ENCODE peak calls at places on chromosomes 1 and 21, in eight cellular contexts. One of them, this sample, is unnamed.
A peak's percentile ranks its signal among the peaks of the same experiment; 100 is the strongest.

GRCh38 chr21:37815893-37816292 is 100.4 kb downstream of the KCNJ6 start:
- DNase-seq in upper lobe of right lung: no peak
- DNase-seq in uterus: no peak
- DNase-seq in ovary: no peak
- DNase-seq in breast epithelium: no peak
- DNase-seq in A549: no peak
- DNase-seq in neural progenitor cell: no peak
- DNase-seq in cardiac muscle cell: no peak
- DNase-seq in this sample: no peak

GRCh38 chr1:61220531-61220930 is 138.2 kb downstream of the NFIA start:
- DNase-seq in upper lobe of right lung: no peak
- DNase-seq in uterus: no peak
- DNase-seq in ovary: no peak
- DNase-seq in breast epithelium: no peak
- DNase-seq in A549: no peak
- DNase-seq in neural progenitor cell: no peak
- DNase-seq in cardiac muscle cell: no peak
- DNase-seq in this sample: no peak

GRCh38 chr1:77371396-77371795 is 89.6 kb downstream of the AK5 start:
- DNase-seq in upper lobe of right lung: no peak
- DNase-seq in uterus: no peak
- DNase-seq in ovary: no peak
- DNase-seq in breast epithelium: no peak
- DNase-seq in A549: no peak
- DNase-seq in neural progenitor cell: no peak
- DNase-seq in cardiac muscle cell: no peak
- DNase-seq in this sample: no peak

GRCh38 chr1:147539122-147539575 is 2.2 kb upstream of the BCL9 start:
- DNase-seq in upper lobe of right lung: no peak
- DNase-seq in uterus: peak; percentile 53
- DNase-seq in ovary: peak; percentile 17
- DNase-seq in breast epithelium: no peak
- DNase-seq in A549: peak; percentile 85
- DNase-seq in neural progenitor cell: no peak
- DNase-seq in cardiac muscle cell: peak; percentile 55
- DNase-seq in this sample: no peak

GRCh38 chr1:94892604-94893280 is 34.2 kb downstream of the CNN3 start:
- DNase-seq in upper lobe of right lung: no peak
- DNase-seq in uterus: no peak
- DNase-seq in ovary: no peak
- DNase-seq in breast epithelium: no peak
- DNase-seq in A549: no peak
- DNase-seq in neural progenitor cell: no peak
- DNase-seq in cardiac muscle cell: no peak
- DNase-seq in this sample: no peak

GRCh38 chr1:27153549-27153886 is 1.4 kb downstream of the SLC9A1 start:
- DNase-seq in upper lobe of right lung: no peak
- DNase-seq in uterus: no peak
- DNase-seq in ovary: no peak
- DNase-seq in breast epithelium: no peak
- DNase-seq in A549: no peak
- DNase-seq in neural progenitor cell: no peak
- DNase-seq in cardiac muscle cell: no peak
- DNase-seq in this sample: no peak

GRCh38 chr1:58881471-58881994 is 97.7 kb upstream of the JUN start:
- DNase-seq in upper lobe of right lung: no peak
- DNase-seq in uterus: no peak
- DNase-seq in ovary: no peak
- DNase-seq in breast epithelium: no peak
- DNase-seq in A549: peak; percentile 89
- DNase-seq in neural progenitor cell: no peak
- DNase-seq in cardiac muscle cell: no peak
- DNase-seq in this sample: no peak

GRCh38 chr1:183058835-183059234 is 35.6 kb downstream of the LAMC1 start:
- DNase-seq in upper lobe of right lung: no peak
- DNase-seq in uterus: no peak
- DNase-seq in ovary: no peak
- DNase-seq in breast epithelium: no peak
- DNase-seq in A549: no peak
- DNase-seq in neural progenitor cell: no peak
- DNase-seq in cardiac muscle cell: no peak
- DNase-seq in this sample: no peak

GRCh38 chr1:72623299-72623708 is 341.0 kb upstream of the NEGR1 start:
- DNase-seq in upper lobe of right lung: no peak
- DNase-seq in uterus: no peak
- DNase-seq in ovary: no peak
- DNase-seq in breast epithelium: no peak
- DNase-seq in A549: peak; percentile 3
- DNase-seq in neural progenitor cell: peak; percentile 66
- DNase-seq in cardiac muscle cell: peak; percentile 50
- DNase-seq in this sample: no peak

GRCh38 chr1:201042663-201043461 is 19.3 kb upstream of the KIF21B start:
- DNase-seq in upper lobe of right lung: no peak
- DNase-seq in uterus: peak; percentile 47
- DNase-seq in ovary: no peak
- DNase-seq in breast epithelium: peak; percentile 46
- DNase-seq in A549: peak; percentile 78
- DNase-seq in neural progenitor cell: peak; percentile 85
- DNase-seq in cardiac muscle cell: peak; percentile 74
- DNase-seq in this sample: peak; percentile 9

GRCh38 chr1:232965124-232965911 is 14.9 kb downstream of the NTPCR start:
- DNase-seq in upper lobe of right lung: no peak
- DNase-seq in uterus: no peak
- DNase-seq in ovary: no peak
- DNase-seq in breast epithelium: no peak
- DNase-seq in A549: no peak
- DNase-seq in neural progenitor cell: no peak
- DNase-seq in cardiac muscle cell: no peak
- DNase-seq in this sample: no peak

GRCh38 chr1:193058529-193059281 is 455 bp downstream of the UCHL5 start:
- DNase-seq in upper lobe of right lung: peak; percentile 81
- DNase-seq in uterus: peak; percentile 25
- DNase-seq in ovary: no peak
- DNase-seq in breast epithelium: peak; percentile 19
- DNase-seq in A549: peak; percentile 42
- DNase-seq in neural progenitor cell: no peak
- DNase-seq in cardiac muscle cell: peak; percentile 40
- DNase-seq in this sample: no peak

GRCh38 chr1:177809844-177810243 is 160.0 kb downstream of the SEC16B start:
- DNase-seq in upper lobe of right lung: no peak
- DNase-seq in uterus: no peak
- DNase-seq in ovary: no peak
- DNase-seq in breast epithelium: no peak
- DNase-seq in A549: no peak
- DNase-seq in neural progenitor cell: no peak
- DNase-seq in cardiac muscle cell: no peak
- DNase-seq in this sample: no peak

GRCh38 chr1:152906023-152906565 is 2.3 kb upstream of the IVL start:
- DNase-seq in upper lobe of right lung: no peak
- DNase-seq in uterus: no peak
- DNase-seq in ovary: no peak
- DNase-seq in breast epithelium: no peak
- DNase-seq in A549: peak; percentile 48
- DNase-seq in neural progenitor cell: no peak
- DNase-seq in cardiac muscle cell: no peak
- DNase-seq in this sample: no peak

GRCh38 chr1:28208818-28209441 is 23.9 kb downstream of the DNAJC8 start:
- DNase-seq in upper lobe of right lung: no peak
- DNase-seq in uterus: peak; percentile 28
- DNase-seq in ovary: no peak
- DNase-seq in breast epithelium: peak; percentile 39
- DNase-seq in A549: peak; percentile 69
- DNase-seq in neural progenitor cell: peak; percentile 66
- DNase-seq in cardiac muscle cell: peak; percentile 70
- DNase-seq in this sample: no peak

GRCh38 chr1:192943108-192943507 is 116.1 kb downstream of the UCHL5 start:
- DNase-seq in upper lobe of right lung: no peak
- DNase-seq in uterus: no peak
- DNase-seq in ovary: no peak
- DNase-seq in breast epithelium: no peak
- DNase-seq in A549: no peak
- DNase-seq in neural progenitor cell: no peak
- DNase-seq in cardiac muscle cell: no peak
- DNase-seq in this sample: no peak

GRCh38 chr1:147243228-147243685 is 773 bp downstream of the CHD1L start:
- DNase-seq in upper lobe of right lung: peak; percentile 70
- DNase-seq in uterus: peak; percentile 26
- DNase-seq in ovary: peak; percentile 28
- DNase-seq in breast epithelium: no peak
- DNase-seq in A549: no peak
- DNase-seq in neural progenitor cell: peak; percentile 68
- DNase-seq in cardiac muscle cell: peak; percentile 61
- DNase-seq in this sample: no peak

GRCh38 chr1:108057536-108057935 is 92.6 kb upstream of the VAV3 start:
- DNase-seq in upper lobe of right lung: no peak
- DNase-seq in uterus: no peak
- DNase-seq in ovary: no peak
- DNase-seq in breast epithelium: no peak
- DNase-seq in A549: no peak
- DNase-seq in neural progenitor cell: peak; percentile 40
- DNase-seq in cardiac muscle cell: peak; percentile 54
- DNase-seq in this sample: no peak

DNA sequence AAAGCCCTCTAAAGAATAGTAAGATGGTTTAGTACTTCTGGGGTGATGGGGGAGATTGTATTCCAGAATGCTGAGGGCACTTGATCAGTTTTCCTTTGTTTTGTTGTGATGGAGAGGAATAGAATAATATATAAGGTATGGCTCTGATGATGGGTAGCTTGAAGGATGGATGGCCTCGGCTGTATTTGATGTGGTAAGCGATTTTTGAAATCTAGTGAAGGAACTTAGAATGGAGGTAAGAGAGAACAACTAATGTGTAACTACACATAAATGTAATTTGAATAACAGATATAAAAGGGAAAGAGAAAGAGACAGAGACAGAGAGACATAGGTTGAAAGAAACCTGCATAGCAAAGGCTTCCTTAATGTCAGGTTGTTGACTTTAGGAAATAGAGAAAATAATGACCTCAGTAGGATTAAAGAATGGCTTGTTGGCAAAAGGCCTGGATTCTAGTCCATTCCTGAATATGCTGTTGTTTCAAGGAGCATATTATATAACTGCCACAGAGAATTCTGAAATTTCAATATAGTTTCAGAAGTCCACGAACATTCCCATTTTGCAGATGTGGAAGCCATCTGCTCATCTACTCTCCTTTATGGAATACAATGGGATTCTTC is 58.7 kb downstream of the NIBAN1 start:
- DNase-seq in upper lobe of right lung: no peak
- DNase-seq in uterus: no peak
- DNase-seq in ovary: no peak
- DNase-seq in breast epithelium: no peak
- DNase-seq in A549: no peak
- DNase-seq in neural progenitor cell: no peak
- DNase-seq in cardiac muscle cell: no peak
- DNase-seq in this sample: no peak
- H3K27ac ChIP-seq in upper lobe of right lung: no peak overlapping the region
- H3K27ac ChIP-seq in uterus: no peak overlapping the region
- H3K27ac ChIP-seq in ovary: no peak overlapping the region
- H3K27ac ChIP-seq in breast epithelium: no peak overlapping the region
- H3K27ac ChIP-seq in A549: no peak overlapping the region
- H3K27ac ChIP-seq in neural progenitor cell: no peak overlapping the region
- H3K27ac ChIP-seq in cardiac muscle cell: no peak overlapping the region
- H3K27ac ChIP-seq in this sample: no peak overlapping the region

DNA sequence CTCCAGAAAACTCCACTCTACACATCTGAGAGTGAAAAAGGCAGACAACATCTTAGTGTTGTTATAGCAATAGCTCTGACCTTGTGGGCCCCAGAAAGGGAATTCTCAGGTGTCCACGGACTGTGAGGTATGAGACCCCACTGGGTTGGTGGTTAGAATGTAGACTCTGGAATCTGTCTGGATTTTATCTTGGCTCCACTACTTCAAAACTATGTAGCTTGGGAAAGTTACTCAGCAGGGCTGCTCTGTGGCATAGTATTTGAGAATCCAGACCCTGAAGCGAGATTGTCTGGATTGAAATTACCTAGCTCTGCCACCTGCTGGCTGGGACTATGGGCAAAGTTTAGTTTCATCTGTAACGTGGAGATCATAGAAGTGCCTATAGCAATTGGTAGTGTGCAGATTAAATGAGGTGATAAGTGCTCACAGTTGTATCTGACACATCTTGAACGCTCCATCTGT is 25.8 kb downstream of the PRDM2 start:
- DNase-seq in upper lobe of right lung: no peak
- DNase-seq in uterus: no peak
- DNase-seq in ovary: no peak
- DNase-seq in breast epithelium: peak; percentile 53
- DNase-seq in A549: peak; percentile 21
- DNase-seq in neural progenitor cell: peak; percentile 19
- DNase-seq in cardiac muscle cell: peak; percentile 45
- DNase-seq in this sample: no peak
- H3K4me3 ChIP-seq in upper lobe of right lung: no peak overlapping the region
- H3K4me3 ChIP-seq in uterus: no peak overlapping the region
- H3K4me3 ChIP-seq in ovary: no peak overlapping the region
- H3K4me3 ChIP-seq in breast epithelium: no peak overlapping the region
- H3K4me3 ChIP-seq in A549: no peak overlapping the region
- H3K4me3 ChIP-seq in neural progenitor cell: no peak overlapping the region
- H3K4me3 ChIP-seq in cardiac muscle cell: no peak overlapping the region
- H3K4me3 ChIP-seq in this sample: no peak overlapping the region

GRCh38 chr1:23372481-23372880 is 2.8 kb upstream of the ZNF436 start:
- DNase-seq in upper lobe of right lung: no peak
- DNase-seq in uterus: no peak
- DNase-seq in ovary: no peak
- DNase-seq in breast epithelium: no peak
- DNase-seq in A549: no peak
- DNase-seq in neural progenitor cell: no peak
- DNase-seq in cardiac muscle cell: no peak
- DNase-seq in this sample: no peak
- H3K27ac ChIP-seq in upper lobe of right lung: no peak overlapping the region
- H3K27ac ChIP-seq in uterus: peak overlapping the region; percentile 3
- H3K27ac ChIP-seq in ovary: no peak overlapping the region
- H3K27ac ChIP-seq in breast epithelium: peak overlapping the region; percentile 96
- H3K27ac ChIP-seq in A549: no peak overlapping the region
- H3K27ac ChIP-seq in neural progenitor cell: no peak overlapping the region
- H3K27ac ChIP-seq in cardiac muscle cell: peak overlapping the region; percentile 97
- H3K27ac ChIP-seq in this sample: no peak overlapping the region

GRCh38 chr1:92488832-92489231 is 2.1 kb upstream of the GFI1 start:
- DNase-seq in upper lobe of right lung: no peak
- DNase-seq in uterus: no peak
- DNase-seq in ovary: no peak
- DNase-seq in breast epithelium: no peak
- DNase-seq in A549: no peak
- DNase-seq in neural progenitor cell: no peak
- DNase-seq in cardiac muscle cell: no peak
- DNase-seq in this sample: no peak

GRCh38 chr1:92485374-92486250 is 1.1 kb downstream of the GFI1 start:
- DNase-seq in upper lobe of right lung: peak; percentile 81
- DNase-seq in uterus: no peak
- DNase-seq in ovary: no peak
- DNase-seq in breast epithelium: no peak
- DNase-seq in A549: peak; percentile 53
- DNase-seq in neural progenitor cell: peak; percentile 81
- DNase-seq in cardiac muscle cell: peak; percentile 55
- DNase-seq in this sample: no peak

GRCh38 chr1:92488416-92488815 is 1.7 kb upstream of the GFI1 start:
- DNase-seq in upper lobe of right lung: no peak
- DNase-seq in uterus: no peak
- DNase-seq in ovary: no peak
- DNase-seq in breast epithelium: no peak
- DNase-seq in A549: no peak
- DNase-seq in neural progenitor cell: no peak
- DNase-seq in cardiac muscle cell: no peak
- DNase-seq in this sample: no peak

GRCh38 chr1:92486251-92487077 is at the start of gene GFI1:
- DNase-seq in upper lobe of right lung: peak; percentile 74
- DNase-seq in uterus: no peak
- DNase-seq in ovary: no peak
- DNase-seq in breast epithelium: no peak
- DNase-seq in A549: no peak
- DNase-seq in neural progenitor cell: peak; percentile 74
- DNase-seq in cardiac muscle cell: peak; percentile 42
- DNase-seq in this sample: no peak

GRCh38 chr1:92487078-92487605 is 417 bp upstream of the GFI1 start:
- DNase-seq in upper lobe of right lung: no peak
- DNase-seq in uterus: no peak
- DNase-seq in ovary: no peak
- DNase-seq in breast epithelium: no peak
- DNase-seq in A549: no peak
- DNase-seq in neural progenitor cell: no peak
- DNase-seq in cardiac muscle cell: no peak
- DNase-seq in this sample: no peak
- H3K4me3 ChIP-seq in upper lobe of right lung: peak overlapping the region; percentile 55
- H3K4me3 ChIP-seq in uterus: no peak overlapping the region
- H3K4me3 ChIP-seq in ovary: no peak overlapping the region
- H3K4me3 ChIP-seq in breast epithelium: peak overlapping the region; percentile 69
- H3K4me3 ChIP-seq in A549: peak overlapping the region; percentile 66
- H3K4me3 ChIP-seq in neural progenitor cell: peak overlapping the region; percentile 52
- H3K4me3 ChIP-seq in cardiac muscle cell: peak overlapping the region; percentile 23
- H3K4me3 ChIP-seq in this sample: peak overlapping the region; percentile 33